ENCODE peak calls at places on chromosomes 1 and 21, in nine cellular contexts. One of them, this sample, is unnamed.
A peak's percentile ranks its signal among the peaks of the same experiment; 100 is the strongest.

GRCh38 chr21:44199448-44199847 is 41.3 kb downstream of the ICOSLG start:
- DNase-seq in iPS DF 6.9: no peak
- DNase-seq in choroid plexus epithelial cell: no peak
- DNase-seq in epithelial cell of esophagus: peak; percentile 0
- DNase-seq in ELR: no peak
- DNase-seq in SHP77: no peak
- DNase-seq in stimulated activated CD4-positive, alpha-beta T cell treated with anti-CD3 and anti-CD28 coated beads, Interleukin-4, amount 100 ng/mL, for 24 hours: no peak
- DNase-seq in heart right ventricle: no peak
- DNase-seq in epithelial cell of proximal tubule: no peak
- DNase-seq in this sample: peak; percentile 5

GRCh38 chr1:58035523-58035922 is 511.0 kb downstream of the OMA1 start:
- DNase-seq in iPS DF 6.9: no peak
- DNase-seq in choroid plexus epithelial cell: no peak
- DNase-seq in epithelial cell of esophagus: peak; percentile 40
- DNase-seq in ELR: no peak
- DNase-seq in SHP77: no peak
- DNase-seq in stimulated activated CD4-positive, alpha-beta T cell treated with anti-CD3 and anti-CD28 coated beads, Interleukin-4, amount 100 ng/mL, for 24 hours: no peak
- DNase-seq in heart right ventricle: no peak
- DNase-seq in epithelial cell of proximal tubule: no peak
- DNase-seq in this sample: no peak

GRCh38 chr1:182570611-182570970 is 18.5 kb downstream of the RNASEL start:
- DNase-seq in iPS DF 6.9: no peak
- DNase-seq in choroid plexus epithelial cell: no peak
- DNase-seq in epithelial cell of esophagus: peak; percentile 31
- DNase-seq in ELR: no peak
- DNase-seq in SHP77: no peak
- DNase-seq in stimulated activated CD4-positive, alpha-beta T cell treated with anti-CD3 and anti-CD28 coated beads, Interleukin-4, amount 100 ng/mL, for 24 hours: no peak
- DNase-seq in heart right ventricle: no peak
- DNase-seq in epithelial cell of proximal tubule: peak; percentile 47
- DNase-seq in this sample: peak; percentile 16

GRCh38 chr21:44892536-44893277 is 19.2 kb upstream of the PTTG1IP start:
- DNase-seq in iPS DF 6.9: no peak
- DNase-seq in choroid plexus epithelial cell: peak; percentile 62
- DNase-seq in epithelial cell of esophagus: peak; percentile 61
- DNase-seq in ELR: peak; percentile 58
- DNase-seq in SHP77: peak; percentile 18
- DNase-seq in stimulated activated CD4-positive, alpha-beta T cell treated with anti-CD3 and anti-CD28 coated beads, Interleukin-4, amount 100 ng/mL, for 24 hours: peak; percentile 83
- DNase-seq in heart right ventricle: peak; percentile 74
- DNase-seq in epithelial cell of proximal tubule: no peak
- DNase-seq in this sample: peak; percentile 86

GRCh38 chr1:59333626-59334277 is 36.9 kb downstream of the FGGY start:
- DNase-seq in iPS DF 6.9: no peak
- DNase-seq in choroid plexus epithelial cell: peak; percentile 18
- DNase-seq in epithelial cell of esophagus: peak; percentile 84
- DNase-seq in ELR: peak; percentile 50
- DNase-seq in SHP77: no peak
- DNase-seq in stimulated activated CD4-positive, alpha-beta T cell treated with anti-CD3 and anti-CD28 coated beads, Interleukin-4, amount 100 ng/mL, for 24 hours: no peak
- DNase-seq in heart right ventricle: no peak
- DNase-seq in epithelial cell of proximal tubule: no peak
- DNase-seq in this sample: no peak

GRCh38 chr1:220235462-220235861 is 36.8 kb downstream of the RAB3GAP2 start:
- DNase-seq in iPS DF 6.9: no peak
- DNase-seq in choroid plexus epithelial cell: no peak
- DNase-seq in epithelial cell of esophagus: no peak
- DNase-seq in ELR: peak; percentile 1
- DNase-seq in SHP77: peak; percentile 15
- DNase-seq in stimulated activated CD4-positive, alpha-beta T cell treated with anti-CD3 and anti-CD28 coated beads, Interleukin-4, amount 100 ng/mL, for 24 hours: no peak
- DNase-seq in heart right ventricle: no peak
- DNase-seq in epithelial cell of proximal tubule: no peak
- DNase-seq in this sample: no peak

GRCh38 chr1:54004481-54005049 is 13.4 kb downstream of the LDLRAD1 start:
- DNase-seq in iPS DF 6.9: no peak
- DNase-seq in choroid plexus epithelial cell: no peak
- DNase-seq in epithelial cell of esophagus: no peak
- DNase-seq in ELR: no peak
- DNase-seq in SHP77: no peak
- DNase-seq in stimulated activated CD4-positive, alpha-beta T cell treated with anti-CD3 and anti-CD28 coated beads, Interleukin-4, amount 100 ng/mL, for 24 hours: no peak
- DNase-seq in heart right ventricle: no peak
- DNase-seq in epithelial cell of proximal tubule: no peak
- DNase-seq in this sample: no peak

GRCh38 chr1:2805801-2806430 is 4.4 kb upstream of the TTC34 start:
- DNase-seq in iPS DF 6.9: no peak
- DNase-seq in choroid plexus epithelial cell: no peak
- DNase-seq in epithelial cell of esophagus: no peak
- DNase-seq in ELR: no peak
- DNase-seq in SHP77: no peak
- DNase-seq in stimulated activated CD4-positive, alpha-beta T cell treated with anti-CD3 and anti-CD28 coated beads, Interleukin-4, amount 100 ng/mL, for 24 hours: no peak
- DNase-seq in heart right ventricle: peak; percentile 9
- DNase-seq in epithelial cell of proximal tubule: no peak
- DNase-seq in this sample: no peak

GRCh38 chr1:167880570-167880969 is 33.4 kb downstream of the ADCY10 start:
- DNase-seq in iPS DF 6.9: no peak
- DNase-seq in choroid plexus epithelial cell: no peak
- DNase-seq in epithelial cell of esophagus: no peak
- DNase-seq in ELR: no peak
- DNase-seq in SHP77: no peak
- DNase-seq in stimulated activated CD4-positive, alpha-beta T cell treated with anti-CD3 and anti-CD28 coated beads, Interleukin-4, amount 100 ng/mL, for 24 hours: no peak
- DNase-seq in heart right ventricle: no peak
- DNase-seq in epithelial cell of proximal tubule: no peak
- DNase-seq in this sample: no peak

GRCh38 chr1:84508510-84508909 is 2.1 kb upstream of the GNG5 start:
- DNase-seq in iPS DF 6.9: no peak
- DNase-seq in choroid plexus epithelial cell: no peak
- DNase-seq in epithelial cell of esophagus: no peak
- DNase-seq in ELR: no peak
- DNase-seq in SHP77: no peak
- DNase-seq in stimulated activated CD4-positive, alpha-beta T cell treated with anti-CD3 and anti-CD28 coated beads, Interleukin-4, amount 100 ng/mL, for 24 hours: no peak
- DNase-seq in heart right ventricle: no peak
- DNase-seq in epithelial cell of proximal tubule: no peak
- DNase-seq in this sample: no peak

GRCh38 chr1:106080608-106081325 is 975.7 kb upstream of the PRMT6 start:
- DNase-seq in iPS DF 6.9: no peak
- DNase-seq in choroid plexus epithelial cell: no peak
- DNase-seq in epithelial cell of esophagus: no peak
- DNase-seq in ELR: no peak
- DNase-seq in SHP77: no peak
- DNase-seq in stimulated activated CD4-positive, alpha-beta T cell treated with anti-CD3 and anti-CD28 coated beads, Interleukin-4, amount 100 ng/mL, for 24 hours: no peak
- DNase-seq in heart right ventricle: no peak
- DNase-seq in epithelial cell of proximal tubule: no peak
- DNase-seq in this sample: no peak

GRCh38 chr1:64476251-64476952 is 6.5 kb downstream of the CACHD1 start:
- DNase-seq in iPS DF 6.9: no peak
- DNase-seq in choroid plexus epithelial cell: peak; percentile 67
- DNase-seq in epithelial cell of esophagus: peak; percentile 75
- DNase-seq in ELR: peak; percentile 56
- DNase-seq in SHP77: no peak
- DNase-seq in stimulated activated CD4-positive, alpha-beta T cell treated with anti-CD3 and anti-CD28 coated beads, Interleukin-4, amount 100 ng/mL, for 24 hours: no peak
- DNase-seq in heart right ventricle: no peak
- DNase-seq in epithelial cell of proximal tubule: peak; percentile 56
- DNase-seq in this sample: no peak

GRCh38 chr1:14975119-14975518 is 178.4 kb upstream of the TMEM51 start:
- DNase-seq in iPS DF 6.9: no peak
- DNase-seq in choroid plexus epithelial cell: no peak
- DNase-seq in epithelial cell of esophagus: peak; percentile 33
- DNase-seq in ELR: no peak
- DNase-seq in SHP77: no peak
- DNase-seq in stimulated activated CD4-positive, alpha-beta T cell treated with anti-CD3 and anti-CD28 coated beads, Interleukin-4, amount 100 ng/mL, for 24 hours: no peak
- DNase-seq in heart right ventricle: no peak
- DNase-seq in epithelial cell of proximal tubule: no peak
- DNase-seq in this sample: no peak

GRCh38 chr1:117653732-117654484 is 48.1 kb downstream of the TENT5C start:
- DNase-seq in iPS DF 6.9: no peak
- DNase-seq in choroid plexus epithelial cell: no peak
- DNase-seq in epithelial cell of esophagus: no peak
- DNase-seq in ELR: no peak
- DNase-seq in SHP77: no peak
- DNase-seq in stimulated activated CD4-positive, alpha-beta T cell treated with anti-CD3 and anti-CD28 coated beads, Interleukin-4, amount 100 ng/mL, for 24 hours: peak; percentile 31
- DNase-seq in heart right ventricle: no peak
- DNase-seq in epithelial cell of proximal tubule: no peak
- DNase-seq in this sample: no peak

GRCh38 chr1:186220911-186221310 is 154.1 kb downstream of the TPR start:
- DNase-seq in iPS DF 6.9: no peak
- DNase-seq in choroid plexus epithelial cell: no peak
- DNase-seq in epithelial cell of esophagus: no peak
- DNase-seq in ELR: no peak
- DNase-seq in SHP77: no peak
- DNase-seq in stimulated activated CD4-positive, alpha-beta T cell treated with anti-CD3 and anti-CD28 coated beads, Interleukin-4, amount 100 ng/mL, for 24 hours: no peak
- DNase-seq in heart right ventricle: no peak
- DNase-seq in epithelial cell of proximal tubule: no peak
- DNase-seq in this sample: no peak

GRCh38 chr1:175520186-175520585 is 223.2 kb downstream of the TNR start:
- DNase-seq in iPS DF 6.9: no peak
- DNase-seq in choroid plexus epithelial cell: no peak
- DNase-seq in epithelial cell of esophagus: peak; percentile 33
- DNase-seq in ELR: no peak
- DNase-seq in SHP77: no peak
- DNase-seq in stimulated activated CD4-positive, alpha-beta T cell treated with anti-CD3 and anti-CD28 coated beads, Interleukin-4, amount 100 ng/mL, for 24 hours: no peak
- DNase-seq in heart right ventricle: peak; percentile 23
- DNase-seq in epithelial cell of proximal tubule: no peak
- DNase-seq in this sample: no peak

GRCh38 chr21:36792505-36792967 is 93.6 kb downstream of the SIM2 start:
- DNase-seq in iPS DF 6.9: no peak
- DNase-seq in choroid plexus epithelial cell: no peak
- DNase-seq in epithelial cell of esophagus: peak; percentile 95
- DNase-seq in ELR: peak; percentile 66
- DNase-seq in SHP77: no peak
- DNase-seq in stimulated activated CD4-positive, alpha-beta T cell treated with anti-CD3 and anti-CD28 coated beads, Interleukin-4, amount 100 ng/mL, for 24 hours: no peak
- DNase-seq in heart right ventricle: no peak
- DNase-seq in epithelial cell of proximal tubule: no peak
- DNase-seq in this sample: no peak

GRCh38 chr1:231369282-231369681 is 31.2 kb downstream of the SPRTN start:
- DNase-seq in iPS DF 6.9: no peak
- DNase-seq in choroid plexus epithelial cell: no peak
- DNase-seq in epithelial cell of esophagus: no peak
- DNase-seq in ELR: no peak
- DNase-seq in SHP77: no peak
- DNase-seq in stimulated activated CD4-positive, alpha-beta T cell treated with anti-CD3 and anti-CD28 coated beads, Interleukin-4, amount 100 ng/mL, for 24 hours: no peak
- DNase-seq in heart right ventricle: no peak
- DNase-seq in epithelial cell of proximal tubule: no peak
- DNase-seq in this sample: no peak

GRCh38 chr1:214259353-214259982 is 21.5 kb upstream of the SMYD2 start:
- DNase-seq in iPS DF 6.9: no peak
- DNase-seq in choroid plexus epithelial cell: no peak
- DNase-seq in epithelial cell of esophagus: peak; percentile 46
- DNase-seq in ELR: peak; percentile 72
- DNase-seq in SHP77: no peak
- DNase-seq in stimulated activated CD4-positive, alpha-beta T cell treated with anti-CD3 and anti-CD28 coated beads, Interleukin-4, amount 100 ng/mL, for 24 hours: no peak
- DNase-seq in heart right ventricle: no peak
- DNase-seq in epithelial cell of proximal tubule: peak; percentile 56
- DNase-seq in this sample: no peak

GRCh38 chr1:97063532-97063931 is 341.9 kb downstream of the PTBP2 start:
- DNase-seq in iPS DF 6.9: no peak
- DNase-seq in choroid plexus epithelial cell: no peak
- DNase-seq in epithelial cell of esophagus: peak; percentile 42
- DNase-seq in ELR: no peak
- DNase-seq in SHP77: no peak
- DNase-seq in stimulated activated CD4-positive, alpha-beta T cell treated with anti-CD3 and anti-CD28 coated beads, Interleukin-4, amount 100 ng/mL, for 24 hours: no peak
- DNase-seq in heart right ventricle: no peak
- DNase-seq in epithelial cell of proximal tubule: no peak
- DNase-seq in this sample: no peak

GRCh38 chr1:15749399-15750291 is 7.3 kb downstream of the TMEM82 start:
- DNase-seq in iPS DF 6.9: no peak
- DNase-seq in choroid plexus epithelial cell: peak; percentile 15
- DNase-seq in epithelial cell of esophagus: peak; percentile 69
- DNase-seq in ELR: peak; percentile 55
- DNase-seq in SHP77: no peak
- DNase-seq in stimulated activated CD4-positive, alpha-beta T cell treated with anti-CD3 and anti-CD28 coated beads, Interleukin-4, amount 100 ng/mL, for 24 hours: no peak
- DNase-seq in heart right ventricle: no peak
- DNase-seq in epithelial cell of proximal tubule: no peak
- DNase-seq in this sample: no peak

GRCh38 chr1:203453616-203454015 is 22.0 kb upstream of the PRELP start:
- DNase-seq in iPS DF 6.9: no peak
- DNase-seq in choroid plexus epithelial cell: no peak
- DNase-seq in epithelial cell of esophagus: no peak
- DNase-seq in ELR: no peak
- DNase-seq in SHP77: no peak
- DNase-seq in stimulated activated CD4-positive, alpha-beta T cell treated with anti-CD3 and anti-CD28 coated beads, Interleukin-4, amount 100 ng/mL, for 24 hours: no peak
- DNase-seq in heart right ventricle: no peak
- DNase-seq in epithelial cell of proximal tubule: no peak
- DNase-seq in this sample: no peak

GRCh38 chr1:200359610-200360163 is 50.1 kb downstream of the ZNF281 start:
- DNase-seq in iPS DF 6.9: no peak
- DNase-seq in choroid plexus epithelial cell: peak; percentile 71
- DNase-seq in epithelial cell of esophagus: peak; percentile 81
- DNase-seq in ELR: peak; percentile 75
- DNase-seq in SHP77: no peak
- DNase-seq in stimulated activated CD4-positive, alpha-beta T cell treated with anti-CD3 and anti-CD28 coated beads, Interleukin-4, amount 100 ng/mL, for 24 hours: no peak
- DNase-seq in heart right ventricle: no peak
- DNase-seq in epithelial cell of proximal tubule: no peak
- DNase-seq in this sample: no peak

GRCh38 chr1:78664763-78665162 is 15.1 kb downstream of the IFI44 start:
- DNase-seq in iPS DF 6.9: no peak
- DNase-seq in choroid plexus epithelial cell: no peak
- DNase-seq in epithelial cell of esophagus: peak; percentile 24
- DNase-seq in ELR: peak; percentile 50
- DNase-seq in SHP77: no peak
- DNase-seq in stimulated activated CD4-positive, alpha-beta T cell treated with anti-CD3 and anti-CD28 coated beads, Interleukin-4, amount 100 ng/mL, for 24 hours: no peak
- DNase-seq in heart right ventricle: no peak
- DNase-seq in epithelial cell of proximal tubule: no peak
- DNase-seq in this sample: no peak

GRCh38 chr1:185017966-185018365 is 27.4 kb upstream of the RNF2 start:
- DNase-seq in iPS DF 6.9: no peak
- DNase-seq in choroid plexus epithelial cell: no peak
- DNase-seq in epithelial cell of esophagus: no peak
- DNase-seq in ELR: no peak
- DNase-seq in SHP77: no peak
- DNase-seq in stimulated activated CD4-positive, alpha-beta T cell treated with anti-CD3 and anti-CD28 coated beads, Interleukin-4, amount 100 ng/mL, for 24 hours: no peak
- DNase-seq in heart right ventricle: no peak
- DNase-seq in epithelial cell of proximal tubule: no peak
- DNase-seq in this sample: no peak

GRCh38 chr1:157315544-157315943 is 177.3 kb upstream of the ETV3 start:
- DNase-seq in iPS DF 6.9: no peak
- DNase-seq in choroid plexus epithelial cell: no peak
- DNase-seq in epithelial cell of esophagus: no peak
- DNase-seq in ELR: no peak
- DNase-seq in SHP77: peak; percentile 53
- DNase-seq in stimulated activated CD4-positive, alpha-beta T cell treated with anti-CD3 and anti-CD28 coated beads, Interleukin-4, amount 100 ng/mL, for 24 hours: no peak
- DNase-seq in heart right ventricle: no peak
- DNase-seq in epithelial cell of proximal tubule: no peak
- DNase-seq in this sample: no peak

This sample was measured in GM13976.